ENCODE peak calls at places on chromosomes 3 and 15, in eight cellular contexts. G is bronchial epithelial cell; A is SJSA1; B is fibroblast of lung; Q is Caco-2; R is NT2/D1; S is naive thymus-derived CD4-positive, alpha-beta T cell; P is transverse colon. Z is an unnamed sample. For H3K36me3 and H3K27me3, the result is how much of the 10 kb centered on the place peaks cover.

GRCh38 chr15:88704791-88705768 is 66.3 kb downstream of the ISG20 start:
- DNase-seq in G (no peak), A (no peak), B (peak), Q (no peak), R (no peak), S (no peak), P (peak), Z (peak)

GRCh38 chr3:187318819-187319616 is 27.5 kb upstream of the MASP1 start:
- DNase-seq in G (peak), A (peak), B (peak), Q (peak), R (peak), S (no peak), P (peak), Z (peak)

GRCh38 chr15:23835944-23836343 is 148.8 kb upstream of the NDN start:
- DNase-seq in G (peak), A (no peak), B (no peak), Q (no peak), R (no peak), S (no peak), P (no peak), Z (no peak)

GRCh38 chr3:188918086-188918485 is 253.7 kb upstream of the TPRG1 start:
- DNase-seq in G (no peak), A (no peak), B (no peak), Q (peak), R (no peak), S (no peak), P (no peak), Z (no peak)

GRCh38 chr15:71484080-71484479 is 326.3 kb upstream of the NR2E3 start:
- DNase-seq in G (no peak), A (no peak), B (no peak), Q (no peak), R (no peak), S (no peak), P (no peak), Z (no peak)

GRCh38 chr3:62559831-62560445 is 186.6 kb upstream of the FEZF2 start:
- DNase-seq in G (peak), A (no peak), B (peak), Q (no peak), R (no peak), S (no peak), P (no peak), Z (no peak)

GRCh38 chr3:193710286-193711164 is 117.5 kb downstream of the OPA1 start:
- DNase-seq in G (no peak), A (no peak), B (no peak), Q (no peak), R (peak), S (no peak), P (no peak), Z (no peak)

GRCh38 chr3:150296966-150297365 is 111.1 kb upstream of the TSC22D2 start:
- DNase-seq in G (no peak), A (no peak), B (no peak), Q (no peak), R (no peak), S (no peak), P (no peak), Z (peak)

GRCh38 chr3:124133366-124133940 is 141.5 kb upstream of the ROPN1 start:
- DNase-seq in G (no peak), A (peak), B (no peak), Q (no peak), R (no peak), S (no peak), P (no peak), Z (no peak)

GRCh38 chr15:40937762-40938529 is 8.8 kb downstream of the DLL4 start:
- DNase-seq in G (peak), A (no peak), B (no peak), Q (no peak), R (no peak), S (no peak), P (peak), Z (no peak)

GRCh38 chr3:187150599-187150998 is 11.3 kb upstream of the RPL39L start:
- DNase-seq in G (no peak), A (no peak), B (no peak), Q (no peak), R (no peak), S (peak), P (peak), Z (no peak)

GRCh38 chr3:11154036-11154952 is at the start of gene HRH1:
- DNase-seq in G (no peak), A (peak), B (no peak), Q (no peak), R (no peak), S (no peak), P (peak), Z (no peak)
- H3K36me3 ChIP-seq in G (under half), A (under half), B (under half), Q (under half), R (under half), S (under half), P (under half), Z (under half)

GRCh38 chr3:80771085-80771484 is 990.4 kb downstream of the GBE1 start:
- DNase-seq in G (no peak), A (no peak), B (peak), Q (no peak), R (no peak), S (no peak), P (no peak), Z (no peak)
- H3K4me3 ChIP-seq in G (no peak), A (no peak), B (no peak), Q (no peak), R (no peak), S (no peak), P (no peak), Z (no peak)

DNA sequence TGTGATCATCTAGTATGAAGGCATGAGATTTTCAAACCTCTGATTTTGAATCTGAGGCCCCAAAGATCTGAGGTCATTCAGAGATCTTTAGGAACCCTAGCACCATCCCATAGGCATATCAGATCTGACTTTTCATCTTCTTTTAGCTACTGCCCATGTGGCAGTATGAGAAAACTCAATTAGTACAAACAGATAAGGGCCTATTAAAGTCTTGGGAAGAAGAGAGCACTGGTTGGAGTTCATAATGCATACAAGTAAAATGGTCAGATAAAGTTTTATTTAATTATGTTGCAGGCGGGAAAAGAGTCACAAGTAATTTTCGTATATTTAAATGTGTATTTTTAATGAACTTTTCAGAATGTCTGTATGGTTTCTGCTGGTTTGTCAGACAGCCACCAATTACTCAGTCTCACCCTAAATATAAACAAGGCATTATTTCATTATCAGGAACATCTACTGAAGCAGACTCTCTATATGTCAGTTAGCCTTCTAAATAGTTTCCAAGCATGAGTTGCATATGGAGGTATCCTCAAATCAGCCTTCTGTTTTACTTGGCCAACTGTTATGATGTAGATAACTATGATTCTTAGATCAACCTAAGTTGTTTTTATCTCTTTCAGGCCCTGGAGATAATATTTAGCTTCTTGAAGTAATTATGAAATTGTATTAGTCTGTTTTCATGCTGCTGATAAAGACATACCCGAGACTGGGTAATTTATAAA is 340.3 kb upstream of the TBC1D5 start:
- DNase-seq in G (no peak), A (no peak), B (no peak), Q (no peak), R (no peak), S (no peak), P (no peak), Z (no peak)
- H3K27me3 ChIP-seq in G (under half), A (under half), B (under half), Q (under half), R (under half), S (under half), P (under half), Z (under half)

GRCh38 chr15:75362642-75363249 is 5.7 kb downstream of the MAN2C1 start:
- DNase-seq in G (no peak), A (no peak), B (no peak), Q (no peak), R (no peak), S (no peak), P (no peak), Z (no peak)

GRCh38 chr15:75363786-75364185 is 4.6 kb downstream of the MAN2C1 start:
- DNase-seq in G (no peak), A (no peak), B (no peak), Q (no peak), R (no peak), S (no peak), P (no peak), Z (no peak)

GRCh38 chr15:75361361-75361988 is 6.9 kb downstream of the MAN2C1 start:
- DNase-seq in G (no peak), A (no peak), B (no peak), Q (no peak), R (no peak), S (no peak), P (no peak), Z (no peak)

GRCh38 chr15:75360856-75361255 is 7.6 kb downstream of the MAN2C1 start:
- DNase-seq in G (no peak), A (no peak), B (no peak), Q (no peak), R (no peak), S (no peak), P (no peak), Z (no peak)

DNA sequence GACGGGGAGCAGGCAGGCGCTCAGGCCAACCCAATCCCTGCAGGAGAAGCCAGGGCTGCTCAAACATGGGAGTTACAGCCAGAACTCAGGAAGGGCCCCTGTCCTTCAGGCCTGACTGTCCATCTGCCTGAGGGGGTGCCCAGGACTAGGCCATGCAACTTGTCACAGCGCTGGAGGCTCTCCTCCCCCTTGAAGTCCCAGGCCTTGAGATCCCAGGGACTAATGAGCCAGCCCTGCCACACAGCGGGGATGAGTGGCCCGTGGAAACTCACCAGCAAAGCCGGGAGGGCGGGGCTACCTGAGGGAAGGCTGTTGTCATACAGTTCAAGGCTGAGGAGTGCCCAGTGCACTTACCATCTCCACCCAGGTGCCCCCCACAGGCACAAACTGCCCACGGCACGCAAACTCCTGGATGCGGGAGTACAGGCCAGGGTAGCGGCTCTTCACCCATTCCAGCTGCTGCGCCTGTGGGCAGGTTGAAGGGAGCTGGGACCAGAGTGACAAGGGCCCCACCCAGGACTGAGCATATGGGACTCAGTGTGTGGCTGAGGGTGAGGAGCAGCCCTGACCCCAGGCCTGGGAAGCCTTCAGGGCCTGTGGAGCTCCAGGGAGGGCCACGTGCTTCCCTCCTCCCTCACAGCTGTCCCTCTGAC is 6.3 kb downstream of the MAN2C1 start:
- DNase-seq in G (no peak), A (no peak), B (no peak), Q (no peak), R (no peak), S (no peak), P (no peak), Z (peak)
- H3K36me3 ChIP-seq in G (half or more), A (half or more), B (under half), Q (under half), R (half or more), S (half or more), P (under half), Z (half or more)

GRCh38 chr3:196274585-196274984 is 12.9 kb downstream of the PCYT1A start:
- DNase-seq in G (peak), A (no peak), B (no peak), Q (no peak), R (no peak), S (no peak), P (no peak), Z (no peak)
- H3K4me3 ChIP-seq in G (no peak), A (no peak), B (no peak), Q (no peak), R (no peak), S (peak), P (no peak), Z (no peak)

GRCh38 chr15:78949461-78949860 is 4.6 kb upstream of the CTSH start:
- DNase-seq in G (no peak), A (no peak), B (no peak), Q (no peak), R (no peak), S (no peak), P (no peak), Z (no peak)
- H3K27me3 ChIP-seq in G (under half), A (under half), B (under half), Q (under half), R (under half), S (under half), P (under half), Z (under half)

GRCh38 chr3:50334339-50335075 is 6.1 kb downstream of the RASSF1 start:
- DNase-seq in G (no peak), A (no peak), B (no peak), Q (no peak), R (no peak), S (no peak), P (no peak), Z (no peak)
- H3K36me3 ChIP-seq in G (under half), A (half or more), B (under half), Q (under half), R (half or more), S (under half), P (under half), Z (half or more)

DNA sequence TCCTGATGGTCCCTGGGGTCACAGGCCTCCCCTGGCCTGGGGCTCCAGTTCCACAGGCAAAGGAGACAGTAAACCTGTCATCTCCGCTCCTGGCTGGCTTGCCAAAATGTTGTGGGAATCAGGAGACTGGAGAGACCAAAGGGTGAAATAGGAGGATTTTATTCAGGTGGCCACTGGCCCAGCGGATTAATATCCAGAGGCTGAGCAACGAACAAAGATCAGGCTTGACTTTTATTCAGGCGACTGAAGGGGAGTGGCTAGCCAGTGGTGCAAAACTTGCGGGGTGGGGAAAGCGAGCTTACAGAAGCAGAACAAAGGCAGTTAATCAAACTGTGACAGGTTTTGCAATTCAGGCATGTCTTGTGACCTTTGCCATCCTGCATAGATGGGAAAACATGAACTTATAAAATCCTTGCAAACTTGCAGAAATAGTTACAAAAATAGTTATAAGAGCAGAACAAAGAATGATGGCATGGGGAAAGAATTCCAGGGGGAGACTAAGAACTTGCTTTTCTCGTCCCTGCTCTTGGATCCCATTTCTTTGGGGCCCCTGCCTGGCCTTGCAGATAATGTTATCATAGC is 19.8 kb upstream of the ACAD9 start:
- DNase-seq in G (no peak), A (no peak), B (peak), Q (no peak), R (no peak), S (no peak), P (no peak), Z (no peak)
- H3K4me3 ChIP-seq in G (no peak), A (no peak), B (no peak), Q (no peak), R (no peak), S (no peak), P (no peak), Z (no peak)

GRCh38 chr15:68557469-68558317 is 21.1 kb upstream of the CORO2B start:
- DNase-seq in G (no peak), A (no peak), B (no peak), Q (no peak), R (no peak), S (no peak), P (no peak), Z (no peak)

GRCh38 chr15:68561146-68561545 is 17.6 kb upstream of the CORO2B start:
- DNase-seq in G (no peak), A (no peak), B (no peak), Q (peak), R (no peak), S (no peak), P (no peak), Z (peak)

GRCh38 chr15:68558318-68559305 is 20.2 kb upstream of the CORO2B start:
- DNase-seq in G (peak), A (no peak), B (no peak), Q (no peak), R (no peak), S (no peak), P (peak), Z (no peak)

GRCh38 chr15:68560501-68561113 is 18.2 kb upstream of the CORO2B start:
- DNase-seq in G (no peak), A (no peak), B (no peak), Q (peak), R (no peak), S (no peak), P (no peak), Z (peak)

DNA sequence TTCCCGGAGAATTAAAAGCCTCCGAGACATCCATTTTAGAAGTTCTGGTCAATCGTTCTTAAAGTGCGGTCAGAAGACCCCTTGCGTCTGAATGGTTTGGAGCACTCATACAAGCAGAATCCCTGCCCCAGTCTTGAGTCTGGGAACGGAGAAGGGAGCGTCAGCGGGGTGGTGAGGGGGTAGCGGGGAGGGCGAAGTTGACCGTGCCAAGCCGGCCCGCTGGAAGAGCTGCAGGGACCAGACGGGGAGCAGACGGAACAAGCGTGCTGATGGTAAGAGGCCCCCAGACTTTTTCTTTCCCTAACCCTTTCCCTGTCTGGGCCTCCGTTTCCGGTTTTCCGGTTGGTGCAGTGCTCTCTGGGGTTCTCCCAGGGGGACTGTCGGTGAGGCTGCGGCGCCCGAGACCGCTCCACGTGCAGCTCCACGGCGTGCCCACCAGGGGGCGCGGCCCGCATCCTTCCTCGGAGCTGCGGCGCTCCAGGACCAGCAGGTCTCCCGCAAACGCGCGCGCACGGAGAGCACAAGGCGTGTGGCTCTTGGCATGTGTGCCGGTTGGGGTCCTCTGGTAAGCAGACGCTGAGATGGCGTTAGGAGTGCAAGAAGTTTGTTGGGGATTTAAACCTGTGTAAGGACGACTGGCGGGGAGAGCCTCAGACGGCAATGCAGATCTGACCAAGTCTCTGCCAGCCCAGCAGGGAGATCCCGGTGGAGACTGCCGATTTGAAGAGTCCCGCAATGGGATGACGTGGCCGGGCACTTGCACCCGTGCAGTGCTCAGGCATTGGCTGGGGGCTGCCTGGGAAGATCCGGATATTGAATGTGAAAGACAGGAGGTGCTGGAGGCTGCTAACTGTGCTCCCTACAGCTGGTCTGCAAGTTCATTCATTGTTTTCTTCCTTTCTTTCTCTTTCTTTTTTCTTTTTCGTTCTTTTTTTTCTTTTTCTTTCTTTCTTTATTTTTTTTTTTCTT is 19.2 kb upstream of the CORO2B start:
- DNase-seq in G (peak), A (peak), B (peak), Q (peak), R (peak), S (peak), P (peak), Z (peak)
- H3K27me3 ChIP-seq in G (under half), A (under half), B (under half), Q (under half), R (under half), S (under half), P (under half), Z (under half)

GRCh38 chr3:33868309-33868708 is 69.9 kb downstream of the PDCD6IP start:
- DNase-seq in G (no peak), A (no peak), B (no peak), Q (no peak), R (no peak), S (no peak), P (no peak), Z (no peak)

GRCh38 chr3:33860355-33861047 is 62.1 kb downstream of the PDCD6IP start:
- DNase-seq in G (no peak), A (no peak), B (no peak), Q (no peak), R (no peak), S (no peak), P (no peak), Z (no peak)

GRCh38 chr3:33869977-33870376 is 71.5 kb downstream of the PDCD6IP start:
- DNase-seq in G (no peak), A (no peak), B (no peak), Q (no peak), R (no peak), S (no peak), P (no peak), Z (no peak)

GRCh38 chr3:33865133-33865532 is 66.7 kb downstream of the PDCD6IP start:
- DNase-seq in G (no peak), A (no peak), B (no peak), Q (no peak), R (no peak), S (no peak), P (no peak), Z (no peak)
- H3K36me3 ChIP-seq in G (under half), A (under half), B (under half), Q (under half), R (half or more), S (under half), P (under half), Z (under half)